ENCODE peak calls at places on chromosomes 13 and 19, in four cellular contexts. One of them, this sample, is unnamed.

GRCh38 chr13:42396901-42397670 is 125.1 kb downstream of the AKAP11 start:
- DNase-seq in K562: no peak
- DNase-seq in H1: no peak
- DNase-seq in HepG2: no peak
- DNase-seq in this sample: no peak

GRCh38 chr19:11673608-11674041 is 65.1 kb downstream of the ZNF823 start:
- DNase-seq in K562: peak
- DNase-seq in HepG2: peak
- DNase-seq in H1: peak
- DNase-seq in this sample: no peak

GRCh38 chr13:48315981-48316380 is 12.4 kb downstream of the RB1 start:
- DNase-seq in HepG2: no peak
- DNase-seq in K562: no peak
- DNase-seq in H1: no peak
- DNase-seq in this sample: no peak

GRCh38 chr13:60655268-60655667 is 258.2 kb downstream of the TDRD3 start:
- DNase-seq in HepG2: no peak
- DNase-seq in K562: no peak
- DNase-seq in H1: no peak
- DNase-seq in this sample: no peak

GRCh38 chr19:1830568-1830967 is 17.7 kb downstream of the REXO1 start:
- DNase-seq in K562: no peak
- DNase-seq in HepG2: no peak
- DNase-seq in H1: no peak
- DNase-seq in this sample: no peak

GRCh38 chr13:80338781-80339577 is 1.9 kb downstream of the SPRY2 start:
- DNase-seq in HepG2: peak
- DNase-seq in H1: no peak
- DNase-seq in K562: peak
- DNase-seq in this sample: no peak

GRCh38 chr13:72820156-72820897 is 38.4 kb downstream of the PIBF1 start:
- DNase-seq in HepG2: no peak
- DNase-seq in H1: no peak
- DNase-seq in K562: no peak
- DNase-seq in this sample: no peak

GRCh38 chr13:103039183-103039582 is 27.0 kb downstream of the SLC10A2 start:
- DNase-seq in HepG2: no peak
- DNase-seq in K562: no peak
- DNase-seq in H1: no peak
- DNase-seq in this sample: no peak

GRCh38 chr19:9883231-9883758 is 48.2 kb downstream of the PIN1 start:
- DNase-seq in K562: no peak
- DNase-seq in HepG2: no peak
- DNase-seq in H1: no peak
- DNase-seq in this sample: no peak

GRCh38 chr13:59422646-59423045 is 741.1 kb downstream of the DIAPH3 start:
- DNase-seq in HepG2: no peak
- DNase-seq in K562: no peak
- DNase-seq in H1: no peak
- DNase-seq in this sample: no peak

GRCh38 chr19:33779849-33780248 is 16.8 kb upstream of the KCTD15 start:
- DNase-seq in H1: no peak
- DNase-seq in K562: no peak
- DNase-seq in HepG2: no peak
- DNase-seq in this sample: no peak

GRCh38 chr19:43934055-43934984 is 762 bp downstream of the ZNF45 start:
- DNase-seq in H1: no peak
- DNase-seq in K562: peak
- DNase-seq in HepG2: no peak
- DNase-seq in this sample: no peak

GRCh38 chr19:21569497-21569870 is 64.1 kb downstream of the ZNF429 start:
- DNase-seq in HepG2: no peak
- DNase-seq in H1: no peak
- DNase-seq in K562: no peak
- DNase-seq in this sample: no peak

GRCh38 chr13:46949211-46949610 is 52.4 kb upstream of the HTR2A start:
- DNase-seq in H1: no peak
- DNase-seq in K562: no peak
- DNase-seq in HepG2: no peak
- DNase-seq in this sample: no peak

GRCh38 chr19:29478578-29479565 is 46.9 kb upstream of the VSTM2B start:
- DNase-seq in HepG2: peak
- DNase-seq in K562: peak
- DNase-seq in H1: peak
- DNase-seq in this sample: no peak

GRCh38 chr19:58154287-58154678 is 3.7 kb upstream of the ZNF329 start:
- DNase-seq in H1: no peak
- DNase-seq in K562: no peak
- DNase-seq in HepG2: peak
- DNase-seq in this sample: no peak

GRCh38 chr13:99374994-99375805 is 68.0 kb upstream of the GPR183 start:
- DNase-seq in H1: no peak
- DNase-seq in HepG2: no peak
- DNase-seq in K562: no peak
- DNase-seq in this sample: no peak

GRCh38 chr13:106349080-106349841 is 186.2 kb downstream of the EFNB2 start:
- DNase-seq in H1: peak
- DNase-seq in HepG2: no peak
- DNase-seq in K562: no peak
- DNase-seq in this sample: no peak

GRCh38 chr13:40333238-40333637 is 333.2 kb downstream of the FOXO1 start:
- DNase-seq in H1: no peak
- DNase-seq in K562: no peak
- DNase-seq in HepG2: no peak
- DNase-seq in this sample: no peak

GRCh38 chr19:47541507-47541906 is 26.6 kb upstream of the NAPA start:
- DNase-seq in H1: no peak
- DNase-seq in HepG2: no peak
- DNase-seq in K562: no peak
- DNase-seq in this sample: peak

GRCh38 chr13:62960723-62961122 is 1545.1 kb upstream of the PCDH20 start:
- DNase-seq in HepG2: no peak
- DNase-seq in H1: no peak
- DNase-seq in K562: no peak
- DNase-seq in this sample: no peak

GRCh38 chr19:22620401-22620800 is 13.7 kb upstream of the ZNF492 start:
- DNase-seq in HepG2: no peak
- DNase-seq in H1: no peak
- DNase-seq in K562: no peak
- DNase-seq in this sample: no peak

DNA sequence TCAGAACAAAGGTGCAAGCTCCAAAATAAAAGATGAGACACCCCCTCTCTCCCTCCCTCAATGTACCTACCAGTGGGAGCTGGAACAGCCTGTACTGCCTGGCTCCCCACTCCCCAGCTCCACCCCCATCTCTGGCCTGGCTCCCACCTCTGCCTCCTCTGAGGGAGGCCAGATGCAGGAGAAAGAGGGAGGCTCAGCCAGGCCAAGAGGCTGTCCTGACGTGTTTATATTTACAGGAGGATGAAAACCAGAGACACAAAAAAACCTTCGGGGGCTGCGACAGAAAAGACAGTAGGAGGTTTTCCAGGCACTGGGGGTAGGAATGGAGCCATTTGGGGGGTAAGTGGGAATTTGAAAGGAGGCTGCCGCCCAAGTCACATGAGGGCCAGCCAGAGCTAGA is 19.7 kb downstream of the ARHGEF18 start:
- DNase-seq in H1: no peak
- DNase-seq in K562: no peak
- DNase-seq in HepG2: no peak
- DNase-seq in this sample: no peak
- TF ChIP-seq JUND in H1: no peak
- TF ChIP-seq JUND in K562: no peak
- TF ChIP-seq JUND in HepG2: no peak
- TF ChIP-seq JUND in this sample: no peak

GRCh38 chr19:4971424-4971793 is 2.5 kb downstream of the KDM4B start:
- DNase-seq in H1: no peak
- DNase-seq in HepG2: peak
- DNase-seq in K562: peak
- DNase-seq in this sample: no peak
- TF ChIP-seq BRCA1 in H1: no peak
- TF ChIP-seq BRCA1 in HepG2: no peak
- TF ChIP-seq BRCA1 in K562: no peak
- TF ChIP-seq BRCA1 in this sample: no peak

DNA sequence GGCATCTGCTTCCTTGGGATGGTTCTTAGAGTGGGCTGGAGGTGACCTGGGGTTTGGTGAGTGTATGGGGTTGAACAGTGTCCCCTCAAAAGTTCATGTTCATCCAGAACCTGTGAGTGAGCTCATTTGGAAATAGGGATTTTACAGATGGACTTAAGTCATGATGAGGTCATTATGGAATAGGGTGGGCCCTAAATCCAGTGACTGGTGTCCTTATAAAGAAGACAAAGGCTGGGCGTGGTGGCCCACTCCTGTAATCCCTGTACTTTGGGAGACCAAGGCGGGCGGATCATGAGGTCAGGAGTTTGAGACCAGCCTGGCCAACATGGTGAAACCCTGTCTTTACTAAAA is 42.9 kb downstream of the CRTC1 start:
- DNase-seq in HepG2: no peak
- DNase-seq in H1: no peak
- DNase-seq in K562: no peak
- DNase-seq in this sample: no peak
- TF ChIP-seq JUND in HepG2: no peak
- TF ChIP-seq JUND in H1: no peak
- TF ChIP-seq JUND in K562: no peak
- TF ChIP-seq JUND in this sample: no peak

GRCh38 chr19:55113570-55114039 is 3.8 kb downstream of the PPP1R12C start:
- DNase-seq in HepG2: peak
- DNase-seq in H1: no peak
- DNase-seq in K562: peak
- DNase-seq in this sample: no peak
- TF ChIP-seq BRCA1 in HepG2: no peak
- TF ChIP-seq BRCA1 in H1: no peak
- TF ChIP-seq BRCA1 in K562: no peak
- TF ChIP-seq BRCA1 in this sample: no peak

GRCh38 chr13:33096886-33097610 is 80.8 kb downstream of the KL start:
- DNase-seq in H1: no peak
- DNase-seq in HepG2: no peak
- DNase-seq in K562: no peak
- DNase-seq in this sample: no peak

GRCh38 chr13:33099860-33100259 is 83.6 kb downstream of the KL start:
- DNase-seq in K562: no peak
- DNase-seq in HepG2: no peak
- DNase-seq in H1: no peak
- DNase-seq in this sample: no peak

GRCh38 chr13:33100876-33101275 is 84.7 kb downstream of the KL start:
- DNase-seq in K562: no peak
- DNase-seq in HepG2: no peak
- DNase-seq in H1: no peak
- DNase-seq in this sample: no peak

GRCh38 chr13:33105387-33106005 is 89.3 kb downstream of the KL start:
- DNase-seq in H1: no peak
- DNase-seq in K562: no peak
- DNase-seq in HepG2: no peak
- DNase-seq in this sample: no peak

DNA sequence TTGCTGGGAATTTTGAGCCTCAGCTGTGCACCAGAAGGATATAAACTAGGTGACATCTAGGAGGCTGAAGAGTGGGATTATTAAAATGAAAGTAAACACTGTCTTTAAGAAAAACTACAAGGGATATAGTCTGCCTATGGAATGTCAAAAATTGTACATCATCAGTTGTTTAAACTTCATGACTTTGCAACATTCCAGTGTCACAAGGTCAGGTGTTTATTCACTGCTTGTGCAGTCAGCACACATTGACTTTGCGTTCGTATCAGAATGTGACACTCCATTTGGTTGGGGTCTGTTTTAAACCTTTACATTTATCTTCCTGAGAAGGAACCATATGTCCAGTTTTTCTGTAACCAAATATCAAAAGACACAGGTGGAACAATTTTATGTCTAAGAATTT is 85.6 kb downstream of the KL start:
- DNase-seq in H1: no peak
- DNase-seq in K562: no peak
- DNase-seq in HepG2: peak
- DNase-seq in this sample: no peak
- TF ChIP-seq JUND in H1: no peak
- TF ChIP-seq JUND in K562: no peak
- TF ChIP-seq JUND in HepG2: no peak
- TF ChIP-seq JUND in this sample: no peak

GRCh38 chr19:49104229-49104864 is 9.8 kb upstream of the LIN7B start:
- DNase-seq in H1: no peak
- DNase-seq in HepG2: no peak
- DNase-seq in K562: no peak
- DNase-seq in this sample: no peak

GRCh38 chr19:49109051-49109450 is 5.1 kb upstream of the LIN7B start:
- DNase-seq in HepG2: no peak
- DNase-seq in H1: no peak
- DNase-seq in K562: no peak
- DNase-seq in this sample: no peak

GRCh38 chr19:49109569-49110233 is 4.5 kb upstream of the LIN7B start:
- DNase-seq in H1: no peak
- DNase-seq in K562: no peak
- DNase-seq in HepG2: no peak
- DNase-seq in this sample: no peak

GRCh38 chr19:49107625-49108459 is 6.3 kb upstream of the LIN7B start:
- DNase-seq in H1: no peak
- DNase-seq in K562: no peak
- DNase-seq in HepG2: no peak
- DNase-seq in this sample: no peak

DNA sequence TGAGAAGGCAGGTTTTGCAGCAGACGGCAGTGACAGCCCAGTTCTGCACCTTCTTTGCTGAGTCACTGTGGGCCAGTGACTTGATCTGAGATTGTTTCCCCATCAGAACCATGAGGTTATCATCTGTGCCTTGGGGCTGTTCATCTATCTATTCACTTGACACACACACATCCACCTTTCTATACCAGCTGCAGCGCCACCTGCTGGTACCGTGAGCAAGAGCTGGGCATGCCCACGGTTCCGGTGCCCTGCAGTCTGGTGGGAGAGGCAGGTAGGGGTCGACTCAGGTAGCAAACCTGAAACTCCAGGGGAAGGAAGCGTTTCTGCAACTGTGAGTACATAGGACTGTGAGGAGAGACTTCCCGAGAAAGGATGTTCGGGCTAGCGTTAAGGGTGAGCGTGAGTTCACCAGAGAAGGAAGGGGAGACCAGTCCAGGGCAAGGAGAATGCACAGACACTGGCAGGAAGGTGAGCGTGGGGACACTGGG is 7.5 kb upstream of the LIN7B start:
- DNase-seq in H1: no peak
- DNase-seq in HepG2: peak
- DNase-seq in K562: no peak
- DNase-seq in this sample: no peak
- TF ChIP-seq BRCA1 in H1: no peak
- TF ChIP-seq BRCA1 in HepG2: no peak
- TF ChIP-seq BRCA1 in K562: no peak
- TF ChIP-seq BRCA1 in this sample: no peak